ENCODE peak calls at places on chromosomes 11 and 22, in five cellular contexts. V is fibroblast of lung, D is mammary epithelial cell, Y is IMR-90, U is GM23338. O is an unnamed sample.

GRCh38 chr22:39383841-39384625 is 15.5 kb upstream of the TAB1 start:
- DNase-seq in Y (peak; percentile 46), D (no peak), V (peak; percentile 20), U (no peak), O (no peak)

GRCh38 chr11:46463701-46464100 is 72.1 kb upstream of the CHRM4 start:
- DNase-seq in Y (no peak), V (no peak), U (peak; percentile 26), D (no peak), O (no peak)

GRCh38 chr11:86641537-86642270 is 30.7 kb downstream of the ME3 start:
- DNase-seq in D (no peak), Y (no peak), V (no peak), U (no peak), O (no peak)

GRCh38 chr22:30079952-30080533 is at the start of gene HORMAD2:
- DNase-seq in Y (no peak), V (peak; percentile 72), U (peak; percentile 100), D (no peak), O (peak; percentile 61)

GRCh38 chr11:66688561-66689534 is 11.2 kb upstream of the RBM4B start:
- DNase-seq in V (no peak), U (no peak), Y (no peak), D (no peak), O (no peak)

GRCh38 chr22:50018608-50019291 is 6.2 kb upstream of the IL17REL start:
- DNase-seq in D (no peak), U (no peak), Y (no peak), V (no peak), O (no peak)

GRCh38 chr11:35714882-35715612 is 52.5 kb downstream of the TRIM44 start:
- DNase-seq in D (peak; percentile 32), V (peak; percentile 39), U (no peak), Y (peak; percentile 76), O (peak; percentile 26)

GRCh38 chr11:69443138-69443967 is 38.1 kb upstream of the LINC01488 start:
- DNase-seq in D (peak; percentile 87), U (peak; percentile 94), V (peak; percentile 95), Y (peak; percentile 94), O (peak; percentile 89)

GRCh38 chr11:6603287-6604080 is at the start of the genes ILK and RRP8:
- DNase-seq in V (peak; percentile 87), U (peak; percentile 96), D (peak; percentile 90), Y (peak; percentile 86), O (peak; percentile 77)

GRCh38 chr22:46366801-46367706 is 31.5 kb downstream of the TRMU start:
- DNase-seq in U (no peak), V (no peak), Y (no peak), D (no peak), O (no peak)

GRCh38 chr22:31250740-31251330 is 38.7 kb downstream of the LIMK2 start:
- DNase-seq in Y (no peak), V (peak; percentile 19), D (peak; percentile 56), U (no peak), O (no peak)

GRCh38 chr22:31248965-31249940 is 37.2 kb downstream of the LIMK2 start:
- DNase-seq in V (peak; percentile 62), Y (no peak), U (no peak), D (peak; percentile 48), O (peak; percentile 44)

GRCh38 chr22:31247726-31248125 is 35.6 kb downstream of the LIMK2 start:
- DNase-seq in U (no peak), Y (no peak), V (no peak), D (no peak), O (no peak)

GRCh38 chr22:31246687-31247086 is 34.6 kb downstream of the LIMK2 start:
- DNase-seq in Y (no peak), U (no peak), D (no peak), V (no peak), O (no peak)

GRCh38 chr22:31248138-31248745 is 36.1 kb downstream of the LIMK2 start:
- DNase-seq in D (peak; percentile 92), U (peak; percentile 94), V (peak; percentile 97), Y (peak; percentile 94), O (peak; percentile 94)
- H2AFZ ChIP-seq in D (no peak overlapping the region), U (no peak overlapping the region), V (peak overlapping the region; percentile 69), Y (peak overlapping the region; percentile 93), O (peak overlapping the region; percentile 64)

GRCh38 chr11:63535734-63536133 is 874 bp upstream of the PLAAT4 start:
- DNase-seq in V (no peak), U (no peak), Y (no peak), D (no peak), O (no peak)

GRCh38 chr11:63534895-63535461 is 1.6 kb upstream of the PLAAT4 start:
- DNase-seq in U (no peak), Y (no peak), V (no peak), D (no peak), O (no peak)

GRCh38 chr11:63532150-63532549 is 4.5 kb upstream of the PLAAT4 start:
- DNase-seq in D (no peak), Y (no peak), V (peak; percentile 37), U (peak; percentile 84), O (peak; percentile 30)

GRCh38 chr11:63534076-63534475 is 2.5 kb upstream of the PLAAT4 start:
- DNase-seq in D (no peak), V (no peak), Y (no peak), U (no peak), O (no peak)

DNA sequence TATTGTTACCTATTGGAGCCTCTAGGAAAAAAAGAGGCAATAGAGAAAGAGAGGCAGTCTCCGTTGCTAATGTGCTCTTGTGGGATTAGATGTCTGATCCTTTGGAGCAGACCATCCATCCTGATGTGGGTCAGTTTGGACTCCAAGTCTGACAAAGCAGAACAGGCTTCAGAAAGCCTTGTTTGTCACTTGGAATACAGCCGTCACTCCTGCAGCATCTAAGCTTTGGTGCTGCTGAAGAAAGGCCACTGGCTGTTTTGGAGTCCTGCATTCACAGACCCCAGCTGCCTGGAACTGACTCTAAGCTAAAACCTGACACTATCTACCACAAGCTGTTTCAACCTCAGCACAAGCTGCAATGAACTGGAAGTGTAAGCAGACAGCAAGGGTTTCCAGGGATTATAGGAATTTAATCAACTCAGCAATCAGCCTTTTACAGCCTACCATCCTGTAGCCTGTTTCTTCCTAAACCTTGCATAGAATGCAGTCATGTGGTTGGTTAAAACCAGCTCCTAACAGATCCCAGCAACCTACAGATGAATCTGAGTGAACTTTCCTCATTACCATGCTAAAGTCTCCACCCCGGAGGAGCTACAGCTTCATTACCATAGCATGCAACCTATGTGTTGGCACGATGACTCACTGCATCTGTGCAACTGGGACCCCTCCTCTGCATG is 3.7 kb upstream of the PLAAT4 start:
- DNase-seq in U (peak; percentile 32), V (peak; percentile 60), D (no peak), Y (no peak), O (peak; percentile 53)
- H2AFZ ChIP-seq in U (no peak overlapping the region), V (no peak overlapping the region), D (no peak overlapping the region), Y (no peak overlapping the region), O (no peak overlapping the region)

DNA sequence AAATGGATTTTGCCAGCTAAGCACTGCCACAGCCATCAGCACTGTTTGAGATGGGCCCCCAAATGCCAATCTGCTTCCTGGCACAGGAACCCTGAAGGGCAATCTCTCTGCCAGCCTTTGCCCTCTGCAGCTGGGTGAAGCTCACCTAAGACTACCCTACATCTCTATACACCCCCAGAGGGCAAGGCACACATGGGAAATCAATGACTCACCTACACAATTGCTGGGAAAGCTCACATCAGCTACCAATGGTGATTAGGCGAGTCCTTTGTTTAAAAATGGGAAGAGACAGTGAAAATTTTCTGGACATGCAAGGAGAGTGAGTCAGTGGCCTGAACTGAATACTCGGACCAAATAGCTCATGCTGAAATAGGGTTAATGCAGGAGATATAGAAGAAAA is 12.6 kb upstream of the PRDM11 start:
- DNase-seq in Y (no peak), U (no peak), V (no peak), D (no peak), O (no peak)
- H2AFZ ChIP-seq in Y (no peak overlapping the region), U (no peak overlapping the region), V (no peak overlapping the region), D (no peak overlapping the region), O (no peak overlapping the region)

DNA sequence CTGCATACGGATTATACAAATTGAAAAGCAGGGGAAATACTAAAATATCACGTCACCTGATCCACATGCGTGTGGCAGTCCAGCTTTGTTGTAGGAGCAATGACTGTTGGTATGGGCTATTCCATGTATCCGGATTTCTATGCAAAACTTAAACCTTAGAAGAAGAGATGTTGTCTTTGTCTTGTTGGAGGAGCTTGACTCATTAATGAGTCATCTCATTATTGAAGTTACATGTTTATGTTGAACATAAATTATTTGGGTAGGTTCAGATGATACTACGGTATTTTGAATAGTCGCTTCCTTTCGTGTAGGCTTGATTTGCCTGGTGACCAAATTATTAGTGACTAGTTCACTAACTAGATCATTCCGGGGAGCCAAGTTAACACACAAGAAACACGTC is 806 bp upstream of the SAAL1 start:
- DNase-seq in Y (peak; percentile 65), V (peak; percentile 29), U (no peak), D (peak; percentile 41), O (peak; percentile 14)
- H2AFZ ChIP-seq in Y (no peak overlapping the region), V (peak overlapping the region; percentile 30), U (no peak overlapping the region), D (no peak overlapping the region), O (no peak overlapping the region)

DNA sequence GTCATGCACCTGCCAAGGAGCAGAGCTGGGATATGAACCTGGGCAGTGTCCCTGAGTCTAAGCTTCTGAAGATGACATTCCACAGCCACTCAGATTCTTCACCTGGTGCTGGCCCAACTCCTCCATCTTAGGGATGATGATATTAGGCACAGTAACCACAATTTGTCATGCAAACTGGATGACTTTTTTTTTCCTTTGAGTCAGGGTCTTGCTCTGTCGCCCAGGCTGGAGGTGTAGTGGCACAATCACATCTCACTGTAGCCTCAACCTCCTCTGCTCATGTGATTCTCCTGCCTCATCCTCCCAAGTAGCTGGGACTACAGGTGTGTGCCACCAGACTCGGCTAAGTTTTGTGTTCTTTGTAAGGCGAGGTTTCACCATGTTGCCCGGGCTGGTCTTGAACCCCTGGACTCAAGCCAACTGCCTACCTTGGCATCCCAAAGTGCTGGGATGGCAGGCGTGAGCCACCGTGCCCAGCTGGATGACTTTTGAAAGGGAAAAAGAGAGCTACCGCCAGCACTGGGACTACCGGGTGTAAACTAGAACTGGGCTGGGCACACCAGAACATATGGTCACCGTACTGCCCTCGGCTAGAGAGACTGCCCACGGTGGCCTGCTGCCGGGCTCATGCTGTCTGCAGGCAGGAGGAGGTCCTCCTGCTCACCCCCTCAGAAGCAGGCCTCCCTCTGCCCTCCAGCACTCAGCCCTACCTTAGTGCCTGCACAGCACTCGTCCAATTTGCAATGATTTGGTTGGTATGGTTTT is 77.7 kb downstream of the NAT10 start:
- DNase-seq in V (no peak), D (no peak), Y (no peak), U (no peak), O (no peak)
- H2AFZ ChIP-seq in V (no peak overlapping the region), D (no peak overlapping the region), Y (no peak overlapping the region), U (no peak overlapping the region), O (no peak overlapping the region)

GRCh38 chr11:34249439-34250073 is 108.3 kb downstream of the ABTB2 start:
- DNase-seq in V (no peak), U (no peak), D (no peak), Y (no peak), O (no peak)
- H2AFZ ChIP-seq in V (no peak overlapping the region), U (no peak overlapping the region), D (no peak overlapping the region), Y (no peak overlapping the region), O (no peak overlapping the region)